ENCODE peak calls at places on chromosomes 13 and 19, in eight cellular contexts. T, V, C, Z, F, I, B and K are unnamed samples.

GRCh38 chr13:69619651-69620050 is 488.0 kb upstream of the ATXN8OS start:
- DNase-seq in Z (no peak), B (no peak), I (no peak), C (no peak), F (no peak), T (no peak), V (no peak), K (no peak)

GRCh38 chr13:52459668-52460067 is 4.4 kb downstream of the CKAP2 start:
- DNase-seq in I (peak; percentile 75), T (no peak), F (no peak), C (peak; percentile 75), B (no peak), V (no peak), Z (no peak), K (no peak)

GRCh38 chr13:41006951-41007350 is 12.2 kb downstream of the ELF1 start:
- DNase-seq in I (no peak), V (no peak), F (no peak), C (no peak), T (no peak), Z (no peak), B (no peak), K (no peak)

GRCh38 chr19:53877361-53877766 is 4.6 kb upstream of the PRKCG start:
- DNase-seq in V (peak; percentile 55), T (no peak), B (no peak), C (no peak), I (peak; percentile 30), Z (no peak), F (no peak), K (peak; percentile 66)

GRCh38 chr19:47280183-47280797 is 5.6 kb downstream of the INAFM1 start:
- DNase-seq in F (no peak), V (peak; percentile 37), T (peak; percentile 63), B (no peak), C (peak; percentile 30), Z (no peak), I (peak; percentile 35), K (peak; percentile 74)

GRCh38 chr19:10683582-10683981 is 17.7 kb upstream of the QTRT1 start:
- DNase-seq in C (no peak), B (no peak), I (no peak), F (no peak), V (no peak), Z (no peak), T (no peak), K (no peak)

GRCh38 chr19:29303707-29304090 is 90.7 kb upstream of the UQCRFS1 start:
- DNase-seq in B (no peak), T (no peak), F (no peak), V (no peak), C (no peak), Z (no peak), I (no peak), K (no peak)

GRCh38 chr19:38685666-38686529 is 38.4 kb downstream of the ACTN4 start:
- DNase-seq in F (no peak), I (peak; percentile 81), V (no peak), B (no peak), T (peak; percentile 78), Z (no peak), C (peak; percentile 58), K (peak; percentile 23)

GRCh38 chr19:49613374-49613773 is 22.4 kb downstream of the PRR12 start:
- DNase-seq in I (peak; percentile 73), V (no peak), F (no peak), C (peak; percentile 47), B (no peak), T (no peak), Z (no peak), K (no peak)

GRCh38 chr13:20412761-20413355 is 112.8 kb downstream of the CRYL1 start:
- DNase-seq in I (no peak), C (peak; percentile 14), V (no peak), F (no peak), B (no peak), Z (no peak), T (no peak), K (peak; percentile 67)

GRCh38 chr13:40566811-40567210 is 99.6 kb downstream of the FOXO1 start:
- DNase-seq in V (no peak), C (no peak), I (no peak), B (no peak), Z (no peak), T (no peak), F (no peak), K (no peak)

GRCh38 chr19:50268046-50268445 is 61.1 kb downstream of the KCNC3 start:
- DNase-seq in F (no peak), V (no peak), C (no peak), B (no peak), I (no peak), Z (no peak), T (peak; percentile 64), K (no peak)

GRCh38 chr19:49182848-49183375 is 25.3 kb downstream of the TRPM4 start:
- DNase-seq in Z (no peak), F (no peak), V (no peak), T (no peak), C (no peak), I (no peak), B (no peak), K (no peak)

GRCh38 chr13:26508885-26509284 is 48.6 kb upstream of the WASF3 start:
- DNase-seq in V (no peak), T (no peak), B (no peak), F (peak; percentile 79), C (peak; percentile 89), I (peak; percentile 88), Z (no peak), K (no peak)

GRCh38 chr13:112715715-112716460 is 26.1 kb downstream of the ATP11A start:
- DNase-seq in I (no peak), Z (no peak), C (no peak), F (no peak), T (peak; percentile 55), V (no peak), B (no peak), K (no peak)

GRCh38 chr19:58409010-58409790 is 751 bp downstream of the ZNF584 start:
- DNase-seq in V (no peak), B (no peak), I (peak; percentile 40), F (no peak), C (peak; percentile 53), T (peak; percentile 71), Z (peak; percentile 20), K (peak; percentile 36)

GRCh38 chr19:12833747-12834417 is 497 bp downstream of the RTBDN start:
- DNase-seq in Z (peak; percentile 78), B (no peak), T (peak; percentile 38), F (no peak), V (no peak), C (peak; percentile 31), I (no peak), K (peak; percentile 43)

GRCh38 chr13:32164622-32165268 is 133.2 kb downstream of the FRY start:
- DNase-seq in Z (peak; percentile 43), B (no peak), V (peak; percentile 0), F (no peak), C (peak; percentile 74), T (peak; percentile 87), I (peak; percentile 80), K (peak; percentile 32)

GRCh38 chr13:113959198-113959597 is 14.7 kb downstream of the C13orf46 start:
- DNase-seq in B (no peak), Z (no peak), T (no peak), V (no peak), F (no peak), I (peak; percentile 32), C (no peak), K (no peak)

GRCh38 chr19:42191855-42192254 is 25.6 kb downstream of the DEDD2 start:
- DNase-seq in T (no peak), F (no peak), B (no peak), C (peak; percentile 74), I (peak; percentile 88), V (no peak), Z (no peak), K (peak; percentile 75)

GRCh38 chr13:82803341-82803740 is 1078.9 kb downstream of the SLITRK1 start:
- DNase-seq in V (no peak), T (no peak), B (no peak), F (no peak), C (peak; percentile 8), Z (no peak), I (no peak), K (no peak)

GRCh38 chr19:6803036-6803404 is 30.5 kb downstream of the VAV1 start:
- DNase-seq in Z (no peak), V (no peak), I (no peak), B (no peak), C (no peak), F (no peak), T (no peak), K (no peak)

GRCh38 chr19:3801412-3802096 is 15.4 kb upstream of the MATK start:
- DNase-seq in Z (peak; percentile 68), I (no peak), B (peak; percentile 24), F (no peak), V (peak; percentile 26), C (peak; percentile 12), T (peak; percentile 87), K (peak; percentile 80)

GRCh38 chr19:44848036-44848804 is 2.1 kb downstream of the NECTIN2 start:
- DNase-seq in I (no peak), C (peak; percentile 62), T (peak; percentile 80), Z (no peak), B (no peak), F (no peak), V (no peak), K (peak; percentile 18)

GRCh38 chr19:45767410-45767880 is 1.6 kb downstream of the SIX5 start:
- DNase-seq in B (no peak), F (peak; percentile 55), I (peak; percentile 89), Z (no peak), V (no peak), T (peak; percentile 97), C (peak; percentile 86), K (no peak)